ENCODE peak calls at places on chromosomes 6 and 20, in seven cellular contexts. W, H, O, S, B, V and A are unnamed samples.

GRCh38 chr6:166743925-166744653 is 117.0 kb upstream of the RPS6KA2 start:
- DNase-seq in W (no peak), B (no peak), O (no peak), S (no peak), H (no peak), V (no peak), A (no peak)

GRCh38 chr6:134379086-134379485 is 61.2 kb upstream of the SGK1 start:
- DNase-seq in S (no peak), O (no peak), V (no peak), H (no peak), W (no peak), B (no peak), A (no peak)

GRCh38 chr6:46876126-46876525 is 45.6 kb downstream of the ADGRF5 start:
- DNase-seq in V (no peak), B (no peak), W (no peak), H (no peak), S (no peak), O (peak; percentile 2), A (peak; percentile 96)

GRCh38 chr20:56194042-56194441 is 54.5 kb upstream of the MC3R start:
- DNase-seq in O (no peak), W (no peak), S (no peak), B (no peak), V (no peak), H (no peak), A (no peak)

GRCh38 chr20:1266167-1266973 is at the start of gene SNPH:
- DNase-seq in O (peak; percentile 77), V (peak; percentile 78), W (peak; percentile 86), H (peak; percentile 72), B (peak; percentile 66), S (peak; percentile 80), A (peak; percentile 73)

GRCh38 chr6:31908791-31909190 is 6.9 kb upstream of the ZBTB12 start:
- DNase-seq in B (no peak), V (no peak), S (no peak), O (no peak), W (no peak), H (no peak), A (peak; percentile 40)

GRCh38 chr6:119313937-119314893 is 35.3 kb downstream of the MAN1A1 start:
- DNase-seq in B (no peak), V (peak; percentile 35), S (no peak), W (no peak), H (no peak), O (no peak), A (no peak)

GRCh38 chr20:45153756-45154155 is 20.9 kb upstream of the PI3 start:
- DNase-seq in B (no peak), V (no peak), S (no peak), O (no peak), H (no peak), W (no peak), A (no peak)

GRCh38 chr6:133423242-133423641 is 182.1 kb downstream of the EYA4 start:
- DNase-seq in O (no peak), W (no peak), H (no peak), S (no peak), V (no peak), B (no peak), A (no peak)

GRCh38 chr20:24146231-24146634 is 157.7 kb upstream of the GGTLC1 start:
- DNase-seq in B (no peak), H (no peak), W (no peak), S (no peak), O (no peak), V (no peak), A (no peak)

GRCh38 chr6:135655055-135655454 is 157.5 kb upstream of the AHI1 start:
- DNase-seq in H (no peak), O (no peak), V (no peak), B (no peak), W (no peak), S (no peak), A (no peak)

GRCh38 chr6:69936674-69937363 is 70.5 kb downstream of the COL19A1 start:
- DNase-seq in V (no peak), S (no peak), O (no peak), B (no peak), H (no peak), W (peak; percentile 65), A (peak; percentile 13)

GRCh38 chr6:120354452-120355098 is 979.7 kb downstream of the TBC1D32 start:
- DNase-seq in O (no peak), W (no peak), H (no peak), S (no peak), B (no peak), V (no peak), A (no peak)

GRCh38 chr6:44495036-44495901 is 107.8 kb downstream of the CDC5L start:
- DNase-seq in O (no peak), H (no peak), S (no peak), V (no peak), W (no peak), B (no peak), A (no peak)

GRCh38 chr6:109458774-109459531 is 3.4 kb upstream of the MICAL1 start:
- DNase-seq in H (no peak), B (no peak), W (peak; percentile 56), V (peak; percentile 62), O (no peak), S (no peak), A (no peak)

GRCh38 chr20:59776626-59777320 is 156.7 kb downstream of the SYCP2 start:
- DNase-seq in B (no peak), W (peak; percentile 44), V (no peak), O (no peak), S (no peak), H (no peak), A (no peak)

GRCh38 chr6:135182120-135182992 is 1.2 kb downstream of the MYB start:
- DNase-seq in B (no peak), S (peak; percentile 75), H (peak; percentile 47), O (no peak), V (peak; percentile 44), W (no peak), A (no peak)

GRCh38 chr6:17413313-17413750 is 19.9 kb downstream of the CAP2 start:
- DNase-seq in W (no peak), H (no peak), V (no peak), O (no peak), S (no peak), B (peak; percentile 35), A (no peak)

GRCh38 chr20:47244451-47244850 is 112.0 kb downstream of the ZMYND8 start:
- DNase-seq in W (no peak), B (peak; percentile 33), S (no peak), O (no peak), H (no peak), V (no peak), A (peak; percentile 53)

GRCh38 chr20:1319051-1319450 is 9.9 kb downstream of the SDCBP2 start:
- DNase-seq in B (no peak), W (no peak), O (no peak), V (no peak), H (no peak), S (no peak), A (no peak)

GRCh38 chr6:165231581-165232276 is 77.7 kb downstream of the C6orf118 start:
- DNase-seq in B (peak; percentile 3), O (peak; percentile 4), S (no peak), V (no peak), H (peak; percentile 18), W (no peak), A (peak; percentile 69)

GRCh38 chr6:72552938-72553337 is 68.9 kb upstream of the KCNQ5 start:
- DNase-seq in V (no peak), H (no peak), O (no peak), S (no peak), B (peak; percentile 49), W (no peak), A (peak; percentile 62)

GRCh38 chr6:4059115-4059777 is 19.7 kb downstream of the FAM217A start:
- DNase-seq in S (no peak), O (peak; percentile 59), H (no peak), B (peak; percentile 87), W (no peak), V (no peak), A (peak; percentile 90)

GRCh38 chr20:18537651-18538050 is 29.6 kb upstream of the SMIM26 start:
- DNase-seq in B (peak; percentile 36), O (no peak), H (no peak), W (no peak), V (no peak), S (no peak), A (peak; percentile 27)

GRCh38 chr6:18493421-18493891 is 106.3 kb downstream of the RNF144B start:
- DNase-seq in S (no peak), O (peak; percentile 7), V (no peak), H (no peak), W (no peak), B (no peak), A (no peak)

GRCh38 chr6:146420255-146420654 is 123.4 kb upstream of the RAB32 start:
- DNase-seq in O (no peak), S (no peak), H (no peak), W (no peak), V (no peak), B (no peak), A (no peak)

GRCh38 chr6:122180132-122180531 is 219.3 kb upstream of the HSF2 start:
- DNase-seq in O (no peak), B (peak; percentile 1), V (no peak), H (no peak), W (no peak), S (no peak), A (no peak)
- TF ChIP-seq CTCF in O (no peak), B (peak; percentile 41), V (no peak), H (no peak), W (peak; percentile 13), S (peak; percentile 22), A (no peak)

GRCh38 chr20:41200446-41201202 is 63.3 kb downstream of the PLCG1 start:
- DNase-seq in S (no peak), V (no peak), B (no peak), W (no peak), O (no peak), H (no peak), A (no peak)
- TF ChIP-seq CTCF in S (no peak), V (no peak), B (no peak), W (no peak), O (no peak), H (no peak), A (no peak)

GRCh38 chr6:112296122-112296521 is 41.8 kb upstream of the LAMA4 start:
- DNase-seq in B (peak; percentile 68), S (no peak), W (no peak), O (peak; percentile 14), H (peak; percentile 6), V (no peak), A (peak; percentile 55)
- TF ChIP-seq CTCF in B (peak; percentile 70), S (peak; percentile 30), W (no peak), O (peak; percentile 25), H (peak; percentile 39), V (no peak), A (peak; percentile 21)

DNA sequence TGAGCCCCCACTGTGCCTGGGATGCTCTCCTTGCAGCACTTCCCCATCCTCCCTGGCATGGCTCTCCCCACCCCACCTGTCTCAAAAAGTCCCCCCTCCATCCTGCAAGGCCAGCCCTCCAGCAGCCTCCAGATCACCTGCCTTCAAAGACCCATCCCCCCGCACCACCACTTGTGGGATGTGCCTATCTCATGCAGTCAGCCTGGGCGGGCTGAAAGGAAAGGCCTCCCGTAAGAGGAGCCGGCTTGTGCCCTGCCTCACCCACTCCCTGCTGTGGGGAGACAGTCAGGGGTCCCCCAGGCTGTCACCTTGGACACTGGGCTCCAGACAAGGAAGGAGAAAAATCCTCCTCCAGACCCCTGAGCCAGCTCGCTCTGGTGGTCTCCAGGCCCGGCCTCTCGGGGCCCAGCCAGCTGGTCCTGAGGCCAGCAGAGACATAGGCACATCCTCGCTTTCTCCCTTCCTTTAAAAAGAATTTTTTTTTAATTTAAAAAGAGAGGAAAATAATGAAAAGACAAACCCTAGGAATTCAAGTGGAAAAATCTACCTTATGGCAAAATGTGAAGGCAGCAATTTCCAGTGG is 77.3 kb downstream of the GRM4 start:
- DNase-seq in V (no peak), H (no peak), B (no peak), O (no peak), S (no peak), W (no peak), A (no peak)
- TF ChIP-seq CTCF in V (no peak), H (no peak), B (no peak), O (no peak), S (no peak), W (no peak), A (no peak)